ENCODE peak calls at places on chromosome 6, in four cellular contexts. A, X, F and T are unnamed samples.

GRCh38 chr6:67345946-67346345 is 1289.1 kb upstream of the ADGRB3 start:
- DNase-seq in A (no peak), X (no peak), F (no peak), T (no peak)

GRCh38 chr6:107386340-107386739 is 73.0 kb downstream of the PDSS2 start:
- DNase-seq in X (no peak), A (no peak), F (no peak), T (no peak)

GRCh38 chr6:105759946-105760345 is 326.2 kb upstream of the PRDM1 start:
- DNase-seq in A (no peak), X (no peak), F (peak), T (no peak)

GRCh38 chr6:37029249-37029959 is 23.9 kb downstream of the FGD2 start:
- DNase-seq in A (peak), X (peak), F (no peak), T (peak)

GRCh38 chr6:169543704-169544103 is 158.1 kb downstream of the WDR27 start:
- DNase-seq in X (no peak), F (no peak), A (no peak), T (no peak)

GRCh38 chr6:37612475-37612874 is 85.2 kb downstream of the MDGA1 start:
- DNase-seq in F (no peak), X (no peak), A (no peak), T (no peak)

GRCh38 chr6:44211284-44211683 is 5.4 kb upstream of the MYMX start:
- DNase-seq in A (no peak), X (no peak), F (no peak), T (no peak)

GRCh38 chr6:146545608-146546007 is 2.0 kb downstream of the RAB32 start:
- DNase-seq in X (no peak), A (peak), F (no peak), T (peak)

GRCh38 chr6:3630258-3630828 is 121.2 kb downstream of the PXDC1 start:
- DNase-seq in F (no peak), A (no peak), X (no peak), T (no peak)

GRCh38 chr6:75842191-75842590 is 93.2 kb downstream of the MYO6 start:
- DNase-seq in F (no peak), A (no peak), X (no peak), T (no peak)

GRCh38 chr6:52533491-52533890 is 43.4 kb downstream of the TRAM2 start:
- DNase-seq in F (no peak), A (no peak), X (no peak), T (no peak)

GRCh38 chr6:157432231-157432630 is 51.2 kb downstream of the ZDHHC14 start:
- DNase-seq in A (no peak), X (no peak), F (no peak), T (no peak)